ENCODE peak calls at places on chromosomes 11 and 22, in eight cellular contexts. J is nephron progenitor cell, T is AG04450, B is WERI-Rb-1, H is tibial nerve, L is AG10803, Y is hepatocyte, K is foreskin fibroblast. W is an unnamed sample.

GRCh38 chr11:126978155-126978554 is 22.4 kb downstream of the KIRREL3 start:
- DNase-seq in K (no peak), J (no peak), H (no peak), Y (no peak), B (no peak), T (no peak), L (no peak), W (no peak)

GRCh38 chr22:41905411-41906202 is 9.3 kb downstream of the SHISA8 start:
- DNase-seq in Y (no peak), T (no peak), K (no peak), B (no peak), L (no peak), H (no peak), J (no peak), W (no peak)

GRCh38 chr22:42072606-42073330 is 1.3 kb upstream of the PHETA2 start:
- DNase-seq in B (no peak), J (no peak), Y (no peak), K (no peak), T (no peak), H (no peak), L (no peak), W (no peak)

GRCh38 chr22:32958021-32958420 is 100.2 kb downstream of the SYN3 start:
- DNase-seq in K (no peak), B (peak; percentile 16), L (no peak), T (no peak), J (no peak), H (no peak), Y (no peak), W (no peak)

GRCh38 chr11:2421996-2422395 is 21.4 kb downstream of the TSSC4 start:
- DNase-seq in K (no peak), L (no peak), T (no peak), H (no peak), B (no peak), J (no peak), Y (no peak), W (no peak)

GRCh38 chr11:14973621-14974020 is 1.5 kb upstream of the CALCA start:
- DNase-seq in K (peak; percentile 68), L (no peak), H (no peak), Y (peak; percentile 44), J (peak; percentile 61), T (no peak), B (no peak), W (no peak)

GRCh38 chr22:47060718-47061117 is 298.3 kb downstream of the TBC1D22A start:
- DNase-seq in Y (no peak), B (no peak), H (no peak), J (no peak), K (no peak), L (no peak), T (no peak), W (no peak)

GRCh38 chr11:2096001-2096918 is 42.9 kb downstream of the IGF2 start:
- DNase-seq in J (no peak), K (peak; percentile 68), L (peak; percentile 85), T (no peak), H (no peak), B (no peak), Y (no peak), W (peak; percentile 30)

GRCh38 chr11:10050561-10050960 is 243.5 kb downstream of the SBF2 start:
- DNase-seq in T (no peak), B (no peak), J (no peak), L (no peak), H (no peak), Y (peak; percentile 21), K (peak; percentile 47), W (peak; percentile 10)

GRCh38 chr22:47275479-47276218 is 513.2 kb downstream of the TBC1D22A start:
- DNase-seq in K (peak; percentile 66), J (no peak), T (no peak), Y (no peak), L (no peak), B (no peak), H (no peak), W (no peak)

GRCh38 chr22:30015846-30016245 is 64.4 kb upstream of the HORMAD2 start:
- DNase-seq in Y (no peak), H (no peak), B (no peak), J (no peak), T (peak; percentile 81), L (peak; percentile 84), K (peak; percentile 93), W (peak; percentile 92)

GRCh38 chr11:117221775-117222517 is 9.9 kb downstream of the PCSK7 start:
- DNase-seq in Y (no peak), T (no peak), B (no peak), L (peak; percentile 29), K (peak; percentile 85), J (peak; percentile 33), H (peak; percentile 90), W (peak; percentile 52)

GRCh38 chr11:119706887-119707286 is 22.1 kb downstream of the NECTIN1 start:
- DNase-seq in K (no peak), L (no peak), J (no peak), B (peak; percentile 53), H (no peak), Y (no peak), T (no peak), W (no peak)

GRCh38 chr11:65536412-65537295 is 11.8 kb downstream of the SCYL1 start:
- DNase-seq in B (peak; percentile 65), L (no peak), J (no peak), H (no peak), Y (no peak), T (no peak), K (no peak), W (no peak)

GRCh38 chr11:65532388-65533064 is 7.6 kb downstream of the SCYL1 start:
- DNase-seq in L (no peak), B (no peak), T (no peak), J (no peak), K (no peak), H (no peak), Y (no peak), W (no peak)

GRCh38 chr11:65537296-65537597 is 12.4 kb downstream of the SCYL1 start:
- DNase-seq in Y (peak; percentile 10), K (peak; percentile 37), J (no peak), L (no peak), H (no peak), T (no peak), B (no peak), W (no peak)

GRCh38 chr11:65537620-65538231 is 12.8 kb downstream of the SCYL1 start:
- DNase-seq in H (no peak), J (no peak), Y (peak; percentile 17), K (peak; percentile 30), B (peak; percentile 83), T (no peak), L (no peak), W (no peak)

GRCh38 chr11:65535102-65535501 is 10.2 kb downstream of the SCYL1 start:
- DNase-seq in Y (no peak), B (no peak), H (no peak), T (no peak), L (no peak), K (no peak), J (no peak), W (no peak)
- TF ChIP-seq CTCF in Y (no peak), B (no peak), H (no peak), T (no peak), L (no peak), K (no peak), J (no peak), W (no peak)

DNA sequence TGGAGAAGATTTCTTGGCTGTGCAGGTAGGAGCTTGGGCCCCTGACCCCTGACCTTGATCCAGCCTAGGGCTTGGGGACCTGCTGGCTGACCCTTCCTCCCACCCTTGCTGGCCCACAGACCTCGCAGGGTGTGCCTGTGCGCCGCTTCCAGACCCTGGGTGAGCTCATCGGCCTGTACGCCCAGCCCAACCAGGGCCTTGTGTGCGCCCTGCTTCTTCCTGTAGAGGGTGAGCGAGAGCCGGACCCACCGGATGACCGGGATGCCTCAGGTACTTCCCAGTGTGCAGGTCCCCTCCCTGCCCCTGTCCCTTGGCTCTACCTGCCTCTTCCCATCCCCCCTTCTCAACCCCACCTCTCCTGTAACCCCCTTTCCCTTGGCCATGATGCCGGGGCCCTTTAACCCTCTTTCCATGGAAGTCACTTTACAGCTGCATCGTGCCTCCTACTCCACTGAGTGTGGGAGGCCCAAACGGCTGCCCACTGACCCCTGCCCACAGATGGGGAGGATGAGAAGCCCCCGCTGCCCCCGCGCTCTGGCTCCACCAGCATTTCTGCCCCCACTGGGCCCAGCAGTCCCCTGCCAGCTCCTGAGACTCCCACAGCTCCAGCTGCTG is 3.8 kb downstream of the INPPL1 start:
- DNase-seq in Y (peak; percentile 11), K (no peak), J (peak; percentile 25), T (no peak), B (no peak), L (no peak), H (no peak), W (no peak)
- TF ChIP-seq CTCF in Y (no peak), K (no peak), J (no peak), T (no peak), B (no peak), L (no peak), H (no peak), W (no peak)

DNA sequence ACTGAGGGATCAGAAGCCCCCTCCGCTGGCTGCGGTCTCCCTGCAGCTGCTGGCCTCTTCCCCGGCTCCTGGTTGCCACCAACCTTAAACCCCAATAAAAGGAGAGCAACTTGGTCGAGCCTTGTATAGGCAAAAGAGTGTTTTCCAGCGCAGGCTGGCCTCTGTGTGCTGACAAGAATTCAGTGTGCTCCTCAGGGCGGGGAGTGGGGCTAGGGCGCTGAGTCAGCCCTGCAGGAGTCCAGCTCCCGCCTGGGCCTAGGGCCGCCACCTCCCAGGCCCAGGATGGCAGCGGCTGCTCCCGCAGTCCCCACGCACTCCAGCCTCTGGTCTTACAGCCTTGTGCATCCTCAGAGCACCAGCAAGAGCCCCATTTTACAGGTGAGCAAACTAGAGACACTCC is at the start of gene SHISAL1:
- DNase-seq in B (no peak), K (no peak), L (no peak), T (no peak), J (no peak), Y (no peak), H (no peak), W (peak; percentile 0)
- TF ChIP-seq CTCF in B (no peak), K (no peak), L (no peak), T (no peak), J (no peak), Y (no peak), H (no peak), W (no peak)

GRCh38 chr11:469684-470667 is 19.9 kb downstream of the PTDSS2 start:
- DNase-seq in L (peak; percentile 82), Y (peak; percentile 91), B (no peak), T (peak; percentile 50), J (no peak), K (peak; percentile 91), H (peak; percentile 63), W (peak; percentile 68)
- TF ChIP-seq CTCF in L (peak; percentile 46), Y (peak; percentile 34), B (no peak), T (peak; percentile 43), J (no peak), K (no peak), H (peak; percentile 6), W (peak; percentile 64)

GRCh38 chr11:108734956-108735559 is 70.2 kb downstream of the DDX10 start:
- DNase-seq in L (no peak), B (no peak), H (no peak), K (peak; percentile 23), J (no peak), Y (peak; percentile 17), T (no peak), W (no peak)
- TF ChIP-seq CTCF in L (peak; percentile 42), B (peak; percentile 38), H (no peak), K (peak; percentile 39), J (peak; percentile 40), Y (peak; percentile 49), T (peak; percentile 44), W (peak; percentile 78)